ENCODE peak calls at places on chromosomes 2 and 18, in six cellular contexts. H is stimulated activated CD8-positive, alpha-beta memory T cell treated with anti-CD3 and anti-CD28 coated beads, Interleukin-12 subunit alpha, Interleukin-12 subunit beta, amount 100 ng/mL, for 1 hour; Z is sciatic nerve; O is NCI-H774; X is H7; J is NCI-H1092. B is an unnamed sample.

GRCh38 chr18:75101916-75102315 is 107.0 kb downstream of the PTGR3 start:
- DNase-seq in H (no peak), Z (no peak), O (no peak), X (no peak), J (no peak), B (no peak)

GRCh38 chr2:37654419-37654818 is 17.0 kb downstream of the CDC42EP3 start:
- DNase-seq in H (no peak), Z (no peak), O (no peak), X (no peak), J (no peak), B (no peak)

GRCh38 chr2:225008179-225008829 is 34.0 kb downstream of the DOCK10 start:
- DNase-seq in H (no peak), Z (no peak), O (no peak), X (no peak), J (no peak), B (no peak)

GRCh38 chr2:234988491-234988890 is 36.7 kb downstream of the SH3BP4 start:
- DNase-seq in H (no peak), Z (no peak), O (no peak), X (no peak), J (no peak), B (no peak)

GRCh38 chr18:36256094-36256493 is 41.4 kb upstream of the FHOD3 start:
- DNase-seq in H (no peak), Z (no peak), O (no peak), X (no peak), J (no peak), B (no peak)

GRCh38 chr2:88753833-88754584 is 62.5 kb downstream of the RPIA start:
- DNase-seq in H (no peak), Z (no peak), O (no peak), X (no peak), J (no peak), B (no peak)

GRCh38 chr2:172282944-172283343 is 144.4 kb upstream of the ITGA6 start:
- DNase-seq in H (no peak), Z (no peak), O (no peak), X (no peak), J (no peak), B (no peak)

GRCh38 chr2:190188289-190188688 is 125.8 kb upstream of the MSTN start:
- DNase-seq in H (no peak), Z (no peak), O (no peak), X (no peak), J (no peak), B (no peak)

GRCh38 chr2:129061079-129061785 is 742.6 kb upstream of the HS6ST1 start:
- DNase-seq in H (no peak), Z (no peak), O (no peak), X (no peak), J (no peak), B (no peak)

GRCh38 chr2:28606986-28607441 is 111.2 kb downstream of the PLB1 start:
- DNase-seq in H (no peak), Z (no peak), O (no peak), X (peak; percentile 65), J (no peak), B (no peak)

GRCh38 chr18:22639626-22640025 is 221.9 kb upstream of the CTAGE1 start:
- DNase-seq in H (no peak), Z (no peak), O (no peak), X (no peak), J (no peak), B (no peak)

GRCh38 chr2:202261531-202261930 is 4.0 kb upstream of the NOP58 start:
- DNase-seq in H (no peak), Z (no peak), O (no peak), X (no peak), J (no peak), B (no peak)